ENCODE peak calls at places on chromosomes 6 and 20, in six cellular contexts. I is neural crest cell; K is IMR-90; L is heart left ventricle; Q is stimulated activated naive CD8-positive, alpha-beta T cell treated with anti-CD3 and anti-CD28 coated beads, Interleukin-15, amount 100 ng/mL, for 72 hours; A is effector CD4-positive, alpha-beta T cell. U is an unnamed sample.
A peak's percentile ranks its signal among the peaks of the same experiment; 100 is the strongest.

GRCh38 chr20:62363920-62364851 is 2.9 kb downstream of the LAMA5 start:
- DNase-seq in K (no peak), I (no peak), L (peak; percentile 62), A (no peak), Q (no peak), U (no peak)

GRCh38 chr6:133953634-133954415 is 801 bp downstream of the TBPL1 start:
- DNase-seq in Q (no peak), I (peak; percentile 5), K (no peak), L (no peak), A (no peak), U (no peak)

GRCh38 chr6:138882369-138883017 is 86.6 kb downstream of the ECT2L start:
- DNase-seq in L (no peak), I (no peak), Q (no peak), A (no peak), K (no peak), U (no peak)

GRCh38 chr6:156645106-156645505 is 132.1 kb upstream of the ARID1B start:
- DNase-seq in A (no peak), Q (no peak), L (no peak), I (no peak), K (peak; percentile 42), U (no peak)

GRCh38 chr6:128696651-128697391 is 176.4 kb upstream of the PTPRK start:
- DNase-seq in A (no peak), L (no peak), I (no peak), Q (no peak), K (peak; percentile 88), U (no peak)

GRCh38 chr20:362271-363254 is 15.7 kb downstream of the NRSN2 start:
- DNase-seq in A (no peak), Q (peak; percentile 57), L (peak; percentile 94), K (peak; percentile 83), I (no peak), U (no peak)

GRCh38 chr20:16438100-16438499 is 135.1 kb downstream of the KIF16B start:
- DNase-seq in A (no peak), L (no peak), Q (no peak), I (no peak), K (no peak), U (no peak)

GRCh38 chr20:21315138-21315537 is 12.0 kb downstream of the XRN2 start:
- DNase-seq in A (no peak), Q (peak; percentile 20), L (no peak), I (no peak), K (peak; percentile 78), U (no peak)

GRCh38 chr6:42774201-42774600 is 7.7 kb upstream of the BICRAL start:
- DNase-seq in I (no peak), A (peak; percentile 17), L (no peak), K (no peak), Q (peak; percentile 28), U (no peak)

GRCh38 chr20:63009988-63010769 is 3.4 kb upstream of the BHLHE23 start:
- DNase-seq in Q (peak; percentile 64), I (no peak), L (no peak), K (peak; percentile 47), A (peak; percentile 34), U (no peak)

GRCh38 chr6:140909156-140909555 is 1223.6 kb upstream of the GJE1 start:
- DNase-seq in L (no peak), K (peak; percentile 77), A (no peak), Q (no peak), I (no peak), U (no peak)

GRCh38 chr6:1481326-1481725 is 92.0 kb downstream of the FOXF2 start:
- DNase-seq in I (no peak), K (peak; percentile 84), A (no peak), Q (no peak), L (no peak), U (no peak)

GRCh38 chr6:95768539-95768938 is 191.2 kb downstream of the MANEA start:
- DNase-seq in L (no peak), A (no peak), K (no peak), Q (no peak), I (no peak), U (peak; percentile 20)

GRCh38 chr20:57892471-57892870 is 182.7 kb upstream of the PMEPA1 start:
- DNase-seq in L (no peak), I (no peak), A (no peak), K (no peak), Q (no peak), U (no peak)

GRCh38 chr6:148628251-148628650 is 118.6 kb upstream of the UST start:
- DNase-seq in K (no peak), A (no peak), I (no peak), L (no peak), Q (no peak), U (no peak)

GRCh38 chr20:64207641-64208590 is 43.7 kb downstream of the MYT1 start:
- DNase-seq in K (no peak), I (no peak), Q (no peak), A (no peak), L (no peak), U (no peak)

GRCh38 chr20:50309764-50310672 is 119.4 kb downstream of the CEBPB start:
- DNase-seq in A (no peak), I (no peak), K (no peak), Q (no peak), L (no peak), U (no peak)

GRCh38 chr6:138656278-138656803 is 117.2 kb upstream of the CCDC28A start:
- DNase-seq in A (no peak), L (no peak), Q (no peak), I (no peak), K (no peak), U (no peak)

GRCh38 chr6:26172496-26172958 is 85.3 kb downstream of the HFE start:
- DNase-seq in K (peak; percentile 46), I (no peak), L (peak; percentile 29), Q (no peak), A (peak; percentile 11), U (no peak)

GRCh38 chr6:45619994-45620471 is 242.3 kb upstream of the SUPT3H start:
- DNase-seq in L (no peak), K (peak; percentile 63), Q (no peak), A (no peak), I (no peak), U (no peak)

GRCh38 chr6:111173946-111174345 is 86.6 kb downstream of the SLC16A10 start:
- DNase-seq in K (no peak), Q (no peak), A (no peak), I (no peak), L (no peak), U (no peak)

GRCh38 chr20:50552979-50553378 is 42.8 kb downstream of the PTPN1 start:
- DNase-seq in Q (no peak), I (no peak), K (no peak), L (no peak), A (no peak), U (no peak)

GRCh38 chr6:3593161-3593560 is 136.3 kb upstream of the SLC22A23 start:
- DNase-seq in Q (no peak), A (no peak), I (no peak), L (no peak), K (no peak), U (no peak)

GRCh38 chr6:5937936-5938706 is 68.6 kb downstream of the NRN1 start:
- DNase-seq in K (no peak), I (no peak), A (no peak), L (no peak), Q (no peak), U (no peak)